ENCODE peak calls at places on chromosomes 11 and 22, in four cellular contexts. One of them, this sample, is unnamed.

GRCh38 chr11:70732493-70733206 is 334.3 kb downstream of the CTTN start:
- DNase-seq in GM12878: no peak
- DNase-seq in IMR-90: no peak
- DNase-seq in endothelial cell of umbilical vein: no peak
- DNase-seq in this sample: no peak

GRCh38 chr22:35688913-35689675 is 28.6 kb upstream of the APOL5 start:
- DNase-seq in GM12878: no peak
- DNase-seq in IMR-90: peak; percentile 59
- DNase-seq in endothelial cell of umbilical vein: no peak
- DNase-seq in this sample: no peak

GRCh38 chr11:44016546-44017442 is 31.0 kb upstream of the ACCSL start:
- DNase-seq in GM12878: no peak
- DNase-seq in IMR-90: peak; percentile 12
- DNase-seq in endothelial cell of umbilical vein: no peak
- DNase-seq in this sample: no peak

GRCh38 chr11:119892311-119892808 is 163.4 kb upstream of the NECTIN1 start:
- DNase-seq in GM12878: no peak
- DNase-seq in IMR-90: no peak
- DNase-seq in endothelial cell of umbilical vein: no peak
- DNase-seq in this sample: no peak

GRCh38 chr11:86101941-86102407 is 33.1 kb upstream of the PICALM start:
- DNase-seq in GM12878: no peak
- DNase-seq in IMR-90: peak; percentile 40
- DNase-seq in endothelial cell of umbilical vein: no peak
- DNase-seq in this sample: no peak

GRCh38 chr11:45777127-45777969 is 27.6 kb upstream of the SLC35C1 start:
- DNase-seq in GM12878: no peak
- DNase-seq in IMR-90: no peak
- DNase-seq in endothelial cell of umbilical vein: no peak
- DNase-seq in this sample: no peak

GRCh38 chr22:25362883-25363240 is 143.4 kb downstream of the CRYBB2 start:
- DNase-seq in GM12878: no peak
- DNase-seq in IMR-90: no peak
- DNase-seq in endothelial cell of umbilical vein: no peak
- DNase-seq in this sample: no peak

GRCh38 chr11:64016512-64016911 is 19.2 kb upstream of the FLRT1 start:
- DNase-seq in GM12878: no peak
- DNase-seq in IMR-90: no peak
- DNase-seq in endothelial cell of umbilical vein: no peak
- DNase-seq in this sample: no peak

GRCh38 chr11:116955548-116955947 is 118.1 kb upstream of the APOA1 start:
- DNase-seq in GM12878: no peak
- DNase-seq in IMR-90: no peak
- DNase-seq in endothelial cell of umbilical vein: no peak
- DNase-seq in this sample: no peak

GRCh38 chr11:303359-303758 is 4.0 kb upstream of the IFITM5 start:
- DNase-seq in GM12878: no peak
- DNase-seq in IMR-90: no peak
- DNase-seq in endothelial cell of umbilical vein: no peak
- DNase-seq in this sample: no peak

GRCh38 chr11:124798991-124799383 is 1.2 kb downstream of the MSANTD2 start:
- DNase-seq in GM12878: no peak
- DNase-seq in IMR-90: peak; percentile 77
- DNase-seq in endothelial cell of umbilical vein: peak; percentile 58
- DNase-seq in this sample: no peak

GRCh38 chr11:123511037-123511870 is 81.2 kb downstream of the GRAMD1B start:
- DNase-seq in GM12878: no peak
- DNase-seq in IMR-90: peak; percentile 88
- DNase-seq in endothelial cell of umbilical vein: peak; percentile 83
- DNase-seq in this sample: peak; percentile 69

GRCh38 chr11:46721286-46721685 is 2.3 kb downstream of the F2 start:
- DNase-seq in GM12878: no peak
- DNase-seq in IMR-90: no peak
- DNase-seq in endothelial cell of umbilical vein: no peak
- DNase-seq in this sample: no peak

GRCh38 chr22:48703265-48703941 is 1124.3 kb downstream of the BRD1 start:
- DNase-seq in GM12878: no peak
- DNase-seq in IMR-90: no peak
- DNase-seq in endothelial cell of umbilical vein: no peak
- DNase-seq in this sample: no peak

GRCh38 chr11:79431535-79431934 is 9.3 kb downstream of the TENM4 start:
- DNase-seq in GM12878: no peak
- DNase-seq in IMR-90: peak; percentile 89
- DNase-seq in endothelial cell of umbilical vein: no peak
- DNase-seq in this sample: no peak

GRCh38 chr22:50189184-50189848 is 3.6 kb downstream of the TRABD start:
- DNase-seq in GM12878: no peak
- DNase-seq in IMR-90: no peak
- DNase-seq in endothelial cell of umbilical vein: no peak
- DNase-seq in this sample: no peak

GRCh38 chr22:41842996-41843970 is 10.4 kb downstream of the SREBF2 start:
- DNase-seq in GM12878: no peak
- DNase-seq in IMR-90: no peak
- DNase-seq in endothelial cell of umbilical vein: no peak
- DNase-seq in this sample: no peak

GRCh38 chr11:116420030-116420429 is 352.8 kb downstream of the BUD13 start:
- DNase-seq in GM12878: no peak
- DNase-seq in IMR-90: no peak
- DNase-seq in endothelial cell of umbilical vein: no peak
- DNase-seq in this sample: no peak

GRCh38 chr11:57349491-57350274 is 11.5 kb downstream of the P2RX3 start:
- DNase-seq in GM12878: no peak
- DNase-seq in IMR-90: peak; percentile 33
- DNase-seq in endothelial cell of umbilical vein: peak; percentile 41
- DNase-seq in this sample: peak; percentile 87

GRCh38 chr11:43138621-43139140 is 173.1 kb upstream of the API5 start:
- DNase-seq in GM12878: no peak
- DNase-seq in IMR-90: no peak
- DNase-seq in endothelial cell of umbilical vein: no peak
- DNase-seq in this sample: no peak

GRCh38 chr11:12090761-12091261 is 19.6 kb upstream of the MICAL2 start:
- DNase-seq in GM12878: no peak
- DNase-seq in IMR-90: no peak
- DNase-seq in endothelial cell of umbilical vein: no peak
- DNase-seq in this sample: no peak

GRCh38 chr11:7062534-7062933 is 26.3 kb upstream of the RBMXL2 start:
- DNase-seq in GM12878: no peak
- DNase-seq in IMR-90: no peak
- DNase-seq in endothelial cell of umbilical vein: no peak
- DNase-seq in this sample: no peak

GRCh38 chr11:60786811-60787567 is 1.9 kb downstream of the MS4A10 start:
- DNase-seq in GM12878: no peak
- DNase-seq in IMR-90: peak; percentile 89
- DNase-seq in endothelial cell of umbilical vein: peak; percentile 96
- DNase-seq in this sample: no peak

GRCh38 chr11:12750181-12750580 is 76.0 kb downstream of the TEAD1 start:
- DNase-seq in GM12878: no peak
- DNase-seq in IMR-90: no peak
- DNase-seq in endothelial cell of umbilical vein: no peak
- DNase-seq in this sample: no peak

GRCh38 chr11:1484716-1485503 is 1.7 kb downstream of the MOB2 start:
- DNase-seq in GM12878: no peak
- DNase-seq in IMR-90: no peak
- DNase-seq in endothelial cell of umbilical vein: no peak
- DNase-seq in this sample: peak; percentile 22

GRCh38 chr11:33885338-33886005 is 6.4 kb downstream of the LMO2 start:
- DNase-seq in GM12878: no peak
- DNase-seq in IMR-90: no peak
- DNase-seq in endothelial cell of umbilical vein: no peak
- DNase-seq in this sample: peak; percentile 67

GRCh38 chr11:106378513-106379179 is 301.2 kb downstream of the AASDHPPT start:
- DNase-seq in GM12878: no peak
- DNase-seq in IMR-90: no peak
- DNase-seq in endothelial cell of umbilical vein: no peak
- DNase-seq in this sample: no peak

GRCh38 chr11:9617960-9618359 is 44.5 kb downstream of the WEE1 start:
- DNase-seq in GM12878: no peak
- DNase-seq in IMR-90: peak; percentile 87
- DNase-seq in endothelial cell of umbilical vein: no peak
- DNase-seq in this sample: no peak
- TF ChIP-seq FOS in GM12878: no peak
- TF ChIP-seq FOS in IMR-90: no peak
- TF ChIP-seq FOS in endothelial cell of umbilical vein: no peak
- TF ChIP-seq FOS in this sample: no peak

GRCh38 chr11:36109850-36110606 is 166.2 kb downstream of the LDLRAD3 start:
- DNase-seq in GM12878: no peak
- DNase-seq in IMR-90: no peak
- DNase-seq in endothelial cell of umbilical vein: no peak
- DNase-seq in this sample: no peak
- TF ChIP-seq FOS in GM12878: no peak
- TF ChIP-seq FOS in IMR-90: no peak
- TF ChIP-seq FOS in endothelial cell of umbilical vein: no peak
- TF ChIP-seq FOS in this sample: no peak

GRCh38 chr22:17844150-17844549 is 69.9 kb upstream of the BID start:
- DNase-seq in GM12878: no peak
- DNase-seq in IMR-90: no peak
- DNase-seq in endothelial cell of umbilical vein: no peak
- DNase-seq in this sample: no peak

GRCh38 chr22:17843189-17843588 is 68.9 kb upstream of the BID start:
- DNase-seq in GM12878: no peak
- DNase-seq in IMR-90: no peak
- DNase-seq in endothelial cell of umbilical vein: no peak
- DNase-seq in this sample: no peak

GRCh38 chr22:17845340-17845739 is 71.1 kb upstream of the BID start:
- DNase-seq in GM12878: no peak
- DNase-seq in IMR-90: no peak
- DNase-seq in endothelial cell of umbilical vein: no peak
- DNase-seq in this sample: no peak

GRCh38 chr22:17841836-17842235 is 67.6 kb upstream of the BID start:
- DNase-seq in GM12878: no peak
- DNase-seq in IMR-90: no peak
- DNase-seq in endothelial cell of umbilical vein: no peak
- DNase-seq in this sample: no peak

GRCh38 chr22:17842386-17842785 is 68.1 kb upstream of the BID start:
- DNase-seq in GM12878: no peak
- DNase-seq in IMR-90: no peak
- DNase-seq in endothelial cell of umbilical vein: no peak
- DNase-seq in this sample: no peak
- TF ChIP-seq FOS in GM12878: no peak
- TF ChIP-seq FOS in IMR-90: no peak
- TF ChIP-seq FOS in endothelial cell of umbilical vein: no peak
- TF ChIP-seq FOS in this sample: no peak

DNA sequence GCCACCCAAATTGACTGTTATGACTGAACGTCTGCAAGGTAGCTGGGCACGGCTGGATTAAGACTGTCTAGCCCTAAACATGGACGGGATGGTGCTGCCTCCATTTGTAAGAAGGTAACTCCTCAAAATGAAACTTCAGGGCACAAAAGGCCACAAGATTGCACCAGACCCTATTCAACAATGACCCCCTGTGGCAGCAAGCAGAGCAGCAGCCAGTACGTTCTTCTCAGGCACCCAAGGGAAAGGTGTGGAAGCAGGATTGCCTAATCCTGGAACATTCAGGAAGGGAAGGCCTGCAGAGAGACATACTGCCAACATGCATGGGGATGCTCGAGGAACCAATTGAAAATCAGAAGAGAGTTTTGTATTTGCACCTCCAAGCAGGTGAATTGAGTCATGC is 4.5 kb upstream of the TBX10 start:
- DNase-seq in GM12878: no peak
- DNase-seq in IMR-90: no peak
- DNase-seq in endothelial cell of umbilical vein: no peak
- DNase-seq in this sample: no peak
- TF ChIP-seq FOS in GM12878: no peak
- TF ChIP-seq FOS in IMR-90: no peak
- TF ChIP-seq FOS in endothelial cell of umbilical vein: no peak
- TF ChIP-seq FOS in this sample: no peak